ENCODE peak calls at places on chromosomes 4 and X, in six cellular contexts. D, E, I, Q, Z and F are unnamed samples.

GRCh38 chr4:166043801-166044200 is 170.8 kb downstream of the TLL1 start:
- DNase-seq in I (no peak), Z (no peak), E (no peak), Q (no peak), D (no peak), F (no peak)

GRCh38 chrX:22652596-22652995 is 347.2 kb upstream of the DDX53 start:
- DNase-seq in Z (no peak), Q (no peak), I (peak; percentile 8), D (no peak), E (no peak), F (no peak)

GRCh38 chr4:76977113-76977512 is 27.6 kb downstream of the SEPTIN11 start:
- DNase-seq in D (no peak), I (no peak), Q (no peak), E (no peak), Z (no peak), F (no peak)

GRCh38 chrX:53481093-53481492 is 46.9 kb upstream of the HSD17B10 start:
- DNase-seq in D (peak; percentile 28), Q (no peak), E (no peak), I (no peak), Z (no peak), F (no peak)

GRCh38 chrX:33336783-33337182 is 125.4 kb upstream of the DMD start:
- DNase-seq in I (peak; percentile 2), D (no peak), Z (no peak), Q (no peak), E (no peak), F (peak; percentile 38)

GRCh38 chrX:104172788-104173187 is 6.5 kb downstream of the FAM199X start:
- DNase-seq in Q (no peak), D (no peak), I (no peak), E (no peak), Z (no peak), F (no peak)

GRCh38 chrX:48902776-48903175 is 5.0 kb downstream of the PQBP1 start:
- DNase-seq in E (no peak), I (no peak), D (no peak), Z (no peak), Q (no peak), F (no peak)

GRCh38 chrX:39214380-39215126 is 413.3 kb downstream of the MID1IP1 start:
- DNase-seq in Z (no peak), D (no peak), E (no peak), I (no peak), Q (no peak), F (no peak)

GRCh38 chr4:65502151-65502691 is 168.1 kb downstream of the EPHA5 start:
- DNase-seq in D (no peak), Z (no peak), I (no peak), E (no peak), Q (no peak), F (peak; percentile 26)

DNA sequence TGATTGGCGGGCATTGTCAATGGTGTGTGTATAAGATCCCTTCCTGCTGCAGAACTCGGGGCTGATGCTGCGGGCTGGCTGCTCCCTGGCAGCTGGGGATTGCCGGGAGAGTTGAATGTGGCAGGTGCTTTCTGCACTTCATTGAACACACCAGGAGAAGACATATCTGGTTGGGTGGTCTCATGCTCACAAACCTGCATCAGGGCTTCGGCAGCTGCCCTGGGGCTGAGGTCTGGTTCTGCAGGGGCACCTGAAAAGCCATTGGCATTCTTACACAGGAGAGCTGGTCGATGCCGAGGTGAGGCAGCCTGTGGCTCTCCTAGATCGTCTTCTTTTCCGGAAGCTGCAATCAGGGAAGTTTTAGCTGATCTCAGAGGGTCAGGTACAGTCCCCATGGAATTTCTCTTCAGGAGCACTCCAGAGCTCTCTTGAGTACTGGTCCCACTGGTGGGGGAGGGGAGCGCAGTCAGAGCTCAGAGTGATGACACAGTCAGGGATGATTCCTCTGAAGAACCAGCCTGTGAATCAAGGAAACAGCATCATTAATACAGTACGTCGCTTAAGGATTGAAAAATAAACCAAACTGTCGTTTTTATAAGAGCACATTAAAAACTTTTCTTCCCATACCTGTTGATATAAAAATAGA is 57.8 kb downstream of the GPRIN3 start:
- DNase-seq in Q (no peak), E (no peak), Z (no peak), D (no peak), I (no peak), F (no peak)
- TF ChIP-seq MAX in Q (no peak), E (no peak), Z (no peak), D (no peak), I (no peak), F (no peak)

GRCh38 chr4:173940146-173940545 is 343.3 kb downstream of the FBXO8 start:
- DNase-seq in Z (no peak), D (no peak), I (no peak), Q (no peak), E (no peak), F (no peak)

GRCh38 chr4:173937871-173938270 is 345.6 kb downstream of the FBXO8 start:
- DNase-seq in I (no peak), Q (no peak), E (no peak), Z (no peak), D (no peak), F (no peak)

DNA sequence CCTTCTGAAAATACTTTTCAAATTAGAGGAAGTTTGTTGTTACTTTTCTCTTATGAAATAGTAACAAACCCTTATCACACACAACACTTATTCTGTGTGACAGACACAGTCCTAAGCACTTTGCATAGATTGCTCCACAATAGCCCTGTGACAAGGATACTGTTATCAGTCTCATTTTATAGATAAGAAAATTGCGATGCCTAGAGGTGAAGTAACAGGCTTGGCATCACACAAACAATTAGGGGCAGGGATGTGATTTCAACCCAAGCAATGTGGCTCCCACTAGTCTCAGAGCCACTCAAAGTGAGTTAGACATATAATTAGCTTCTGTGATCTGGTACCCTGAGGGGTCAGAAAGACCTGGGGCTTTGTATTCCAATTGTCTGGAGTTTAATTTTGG is 339.9 kb downstream of the FBXO8 start:
- DNase-seq in I (no peak), Z (no peak), Q (no peak), D (no peak), E (no peak), F (no peak)
- TF ChIP-seq EZH2 in I (no peak), Z (no peak), Q (no peak), D (no peak), E (no peak), F (no peak)

DNA sequence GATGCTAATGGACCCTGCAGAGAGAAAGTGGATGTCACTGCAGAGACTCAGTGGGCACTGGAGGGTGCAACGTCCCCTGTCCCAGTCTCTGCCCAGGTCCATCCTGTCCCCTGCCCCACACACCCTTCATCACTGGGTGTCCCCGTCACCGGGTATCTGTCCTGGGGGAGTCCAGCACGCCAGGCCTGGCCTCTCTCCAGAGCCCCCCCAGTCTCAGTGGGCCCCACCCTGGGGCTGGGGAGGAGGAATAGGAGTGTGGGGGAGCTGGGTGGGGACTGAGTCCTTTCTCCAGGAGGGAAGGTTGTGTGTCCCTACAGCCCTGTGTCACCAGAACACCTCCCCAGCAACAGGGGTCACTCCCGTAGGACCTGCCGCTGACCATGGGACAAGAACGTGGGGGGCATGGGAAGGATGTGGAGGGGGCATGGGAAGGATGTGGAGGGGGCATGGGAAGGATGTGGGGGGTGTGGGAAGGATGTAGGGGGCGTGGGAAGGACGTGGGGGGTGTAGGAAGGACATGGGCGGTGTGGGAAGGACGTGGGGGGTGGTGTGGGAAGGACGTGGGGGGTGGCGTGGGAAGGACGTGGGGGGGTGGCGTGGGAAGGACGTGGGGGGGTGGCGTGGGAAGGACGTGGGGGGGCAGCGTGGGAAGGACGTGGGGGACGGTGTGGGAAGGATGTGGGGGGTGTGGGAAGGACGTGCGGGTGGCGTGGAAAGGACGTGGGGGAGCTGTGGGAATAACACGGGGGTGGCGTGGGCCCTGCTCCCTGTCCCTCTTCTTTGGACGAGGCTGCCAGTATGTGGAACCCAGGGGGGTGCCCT is 21.0 kb upstream of the SPON2 start:
- DNase-seq in E (no peak), D (no peak), Q (no peak), Z (no peak), I (no peak), F (no peak)
- TF ChIP-seq MAX in E (no peak), D (no peak), Q (no peak), Z (no peak), I (no peak), F (no peak)

DNA sequence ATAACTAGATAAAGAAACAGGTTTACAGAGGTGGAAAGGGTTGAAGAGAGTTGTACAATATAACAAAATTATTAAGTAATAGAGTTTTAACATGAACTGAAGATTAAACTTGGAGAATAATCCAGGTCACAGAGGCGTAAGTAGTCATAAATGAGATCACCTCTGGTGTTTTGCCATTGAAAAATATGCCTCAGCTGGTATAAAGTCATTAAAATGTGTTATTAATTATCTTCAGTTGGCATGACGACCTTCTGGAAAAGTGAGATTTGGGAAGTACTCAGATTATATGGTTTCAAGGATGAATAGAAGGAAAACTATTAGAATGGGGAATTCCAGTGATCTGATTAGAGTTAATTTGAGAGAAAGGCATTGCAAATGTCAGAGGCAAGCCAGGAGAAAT is 237.5 kb upstream of the ANXA10 start:
- DNase-seq in I (no peak), Q (no peak), E (no peak), Z (no peak), D (no peak), F (no peak)
- TF ChIP-seq EZH2 in I (no peak), Q (no peak), E (no peak), Z (no peak), D (no peak), F (no peak)

GRCh38 chr4:74631338-74631737 is 163.0 kb downstream of the BTC start:
- DNase-seq in Q (no peak), Z (no peak), E (no peak), I (no peak), D (no peak), F (peak; percentile 47)

GRCh38 chr4:74635074-74635473 is 159.2 kb downstream of the BTC start:
- DNase-seq in Z (no peak), E (no peak), D (no peak), I (no peak), Q (peak; percentile 87), F (no peak)

GRCh38 chr4:74630551-74630950 is 163.8 kb downstream of the BTC start:
- DNase-seq in E (no peak), Z (no peak), D (no peak), Q (no peak), I (no peak), F (no peak)

GRCh38 chr4:74631988-74632387 is 162.3 kb downstream of the BTC start:
- DNase-seq in Z (no peak), Q (no peak), I (no peak), E (no peak), D (no peak), F (peak; percentile 78)

DNA sequence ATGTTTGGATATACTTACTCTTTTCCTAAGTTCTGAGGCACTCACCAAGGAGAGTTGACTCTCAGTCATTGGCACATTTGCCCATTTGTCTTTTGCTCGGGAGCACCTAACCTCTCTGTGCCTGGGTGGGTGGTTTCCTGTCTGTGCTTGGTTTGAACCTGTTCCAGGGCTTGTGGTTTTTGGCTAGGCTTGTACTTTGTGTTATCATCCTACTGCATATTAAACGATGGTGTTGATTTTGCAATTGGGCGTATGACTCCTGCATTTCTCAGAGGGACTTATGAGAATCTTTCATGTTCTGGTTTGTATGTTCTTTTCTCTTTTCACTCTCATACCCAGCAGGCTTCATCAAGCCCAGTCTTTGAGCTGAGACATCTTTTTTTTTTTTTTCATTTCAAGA is 161.7 kb downstream of the BTC start:
- DNase-seq in E (no peak), Z (no peak), Q (peak; percentile 95), D (no peak), I (no peak), F (peak; percentile 99)
- TF ChIP-seq MAX in E (no peak), Z (no peak), Q (no peak), D (no peak), I (no peak), F (no peak)